ENCODE peak calls at places on chromosomes 3 and 15, in five cellular contexts. I, P, R, D and K are unnamed samples.

GRCh38 chr3:69201658-69202057 is 79.3 kb upstream of the LMOD3 start:
- DNase-seq in I (no peak), P (no peak), R (no peak), D (no peak), K (no peak)

GRCh38 chr15:85498471-85498870 is 118.1 kb downstream of the AKAP13 start:
- DNase-seq in I (no peak), P (no peak), R (no peak), D (no peak), K (no peak)

GRCh38 chr3:135567223-135567622 is 398.3 kb upstream of the PPP2R3A start:
- DNase-seq in I (no peak), P (no peak), R (no peak), D (no peak), K (no peak)

GRCh38 chr3:78204977-78205376 is 1165.1 kb downstream of the ROBO2 start:
- DNase-seq in I (no peak), P (peak), R (no peak), D (peak), K (no peak)

GRCh38 chr15:99703603-99704443 is 29.4 kb downstream of the LYSMD4 start:
- DNase-seq in I (no peak), P (no peak), R (no peak), D (peak), K (no peak)

GRCh38 chr3:72018339-72018984 is 233.5 kb upstream of the PROK2 start:
- DNase-seq in I (no peak), P (no peak), R (no peak), D (no peak), K (no peak)

GRCh38 chr15:58201536-58201935 is 63.4 kb downstream of the AQP9 start:
- DNase-seq in I (no peak), P (no peak), R (no peak), D (peak), K (no peak)

GRCh38 chr3:34483290-34483887 is 685.0 kb downstream of the PDCD6IP start:
- DNase-seq in I (no peak), P (no peak), R (no peak), D (no peak), K (no peak)

GRCh38 chr3:10166213-10166604 is 1.5 kb downstream of the IRAK2 start:
- DNase-seq in I (no peak), P (no peak), R (no peak), D (no peak), K (no peak)

GRCh38 chr3:135895106-135895733 is 70.3 kb upstream of the PPP2R3A start:
- DNase-seq in I (peak), P (peak), R (peak), D (peak), K (peak)

GRCh38 chr3:97763586-97764148 is 891 bp upstream of the ARL6 start:
- DNase-seq in I (no peak), P (no peak), R (no peak), D (no peak), K (no peak)

GRCh38 chr15:88849376-88850122 is 45.8 kb downstream of the HAPLN3 start:
- DNase-seq in I (no peak), P (no peak), R (no peak), D (no peak), K (no peak)

GRCh38 chr3:52983336-52983807 is 62.5 kb downstream of the SFMBT1 start:
- DNase-seq in I (peak), P (no peak), R (no peak), D (no peak), K (peak)

GRCh38 chr3:125353659-125354058 is 21.5 kb downstream of the ZNF148 start:
- DNase-seq in I (no peak), P (no peak), R (no peak), D (no peak), K (no peak)

GRCh38 chr3:62171789-62172188 is 201.6 kb downstream of the FEZF2 start:
- DNase-seq in I (no peak), P (no peak), R (no peak), D (no peak), K (no peak)

GRCh38 chr3:33602829-33603228 is 115.2 kb downstream of the CLASP2 start:
- DNase-seq in I (no peak), P (no peak), R (no peak), D (no peak), K (no peak)

GRCh38 chr3:23999012-23999641 is 54.0 kb downstream of the NR1D2 start:
- DNase-seq in I (peak), P (peak), R (peak), D (peak), K (no peak)

GRCh38 chr15:71348597-71348996 is 233.3 kb downstream of the THSD4 start:
- DNase-seq in I (no peak), P (no peak), R (no peak), D (no peak), K (no peak)

GRCh38 chr15:90174140-90174891 is 26.8 kb upstream of the SEMA4B start:
- DNase-seq in I (no peak), P (no peak), R (no peak), D (no peak), K (no peak)

GRCh38 chr3:69647710-69648109 is 91.6 kb upstream of the MITF start:
- DNase-seq in I (no peak), P (no peak), R (no peak), D (no peak), K (no peak)

GRCh38 chr15:81268881-81269601 is 54.9 kb downstream of the STARD5 start:
- DNase-seq in I (no peak), P (no peak), R (no peak), D (no peak), K (no peak)

GRCh38 chr3:177478170-177478859 is 281.0 kb upstream of the TBL1XR1 start:
- DNase-seq in I (no peak), P (peak), R (no peak), D (peak), K (no peak)

GRCh38 chr15:60370804-60371700 is 26.7 kb downstream of the ANXA2 start:
- DNase-seq in I (no peak), P (peak), R (no peak), D (peak), K (no peak)

GRCh38 chr3:101842245-101842934 is 6.9 kb upstream of the NFKBIZ start:
- DNase-seq in I (no peak), P (peak), R (no peak), D (no peak), K (no peak)

GRCh38 chr3:101009386-101009785 is 16.2 kb upstream of the ABI3BP start:
- DNase-seq in I (no peak), P (no peak), R (no peak), D (peak), K (no peak)